ENCODE peak calls at places on chromosomes 16 and 17, in ten cellular contexts. P is OCI-LY7; Y is CD4-positive, alpha-beta T cell; V is lung; O is nephron progenitor cell; Z is uterus; A is endothelial cell; L is CD8-positive, alpha-beta T cell; X is fibroblast of lung; B is hepatocyte. J is an unnamed sample.

GRCh38 chr16:58084635-58085034 is 44.5 kb downstream of the CFAP20 start:
- DNase-seq in P (no peak), Y (no peak), V (no peak), O (no peak), Z (no peak), A (no peak), L (no peak), X (no peak), B (no peak), J (no peak)

GRCh38 chr16:280552-280951 is at the start of gene ARHGDIG:
- DNase-seq in P (no peak), Y (no peak), V (no peak), O (peak), Z (no peak), A (no peak), L (no peak), X (no peak), B (peak), J (no peak)

GRCh38 chr16:851871-852270 is 51.3 kb upstream of the GNG13 start:
- DNase-seq in P (no peak), Y (no peak), V (no peak), O (no peak), Z (no peak), A (no peak), L (no peak), X (no peak), B (no peak), J (no peak)

GRCh38 chr17:20774472-20775135 is 195.1 kb downstream of the CDRT15L2 start:
- DNase-seq in P (no peak), Y (no peak), V (no peak), O (no peak), Z (no peak), A (no peak), L (no peak), X (no peak), B (no peak), J (no peak)

GRCh38 chr16:85418978-85419491 is 194.1 kb upstream of the GSE1 start:
- DNase-seq in P (no peak), Y (peak), V (no peak), O (peak), Z (no peak), A (peak), L (no peak), X (no peak), B (no peak), J (no peak)

GRCh38 chr17:72360386-72360940 is 239.6 kb downstream of the SOX9 start:
- DNase-seq in P (no peak), Y (no peak), V (no peak), O (no peak), Z (no peak), A (no peak), L (no peak), X (no peak), B (no peak), J (no peak)

GRCh38 chr17:33292981-33293867 is at the start of gene ASIC2:
- DNase-seq in P (no peak), Y (no peak), V (no peak), O (peak), Z (no peak), A (peak), L (no peak), X (no peak), B (peak), J (no peak)

GRCh38 chr16:59719121-59719520 is 985.0 kb upstream of the GOT2 start:
- DNase-seq in P (no peak), Y (no peak), V (no peak), O (no peak), Z (no peak), A (no peak), L (no peak), X (peak), B (no peak), J (no peak)

GRCh38 chr16:78228704-78229103 is 129.2 kb downstream of the WWOX start:
- DNase-seq in P (no peak), Y (no peak), V (peak), O (no peak), Z (no peak), A (no peak), L (no peak), X (no peak), B (no peak), J (no peak)

GRCh38 chr16:55489956-55490265 is 10.9 kb downstream of the MMP2 start:
- DNase-seq in P (no peak), Y (no peak), V (no peak), O (no peak), Z (no peak), A (no peak), L (no peak), X (no peak), B (no peak), J (no peak)

GRCh38 chr17:49548051-49548505 is 27.6 kb upstream of the NXPH3 start:
- DNase-seq in P (no peak), Y (no peak), V (no peak), O (no peak), Z (no peak), A (no peak), L (no peak), X (no peak), B (peak), J (no peak)

GRCh38 chr17:68353121-68353521 is 61.8 kb downstream of the ARSG start:
- DNase-seq in P (no peak), Y (no peak), V (no peak), O (no peak), Z (no peak), A (no peak), L (no peak), X (no peak), B (no peak), J (no peak)

GRCh38 chr16:77660311-77660710 is 62.0 kb upstream of the NUDT7 start:
- DNase-seq in P (no peak), Y (no peak), V (no peak), O (no peak), Z (no peak), A (peak), L (no peak), X (peak), B (peak), J (no peak)

GRCh38 chr17:57091186-57091618 is 6.2 kb downstream of the AKAP1 start:
- DNase-seq in P (no peak), Y (no peak), V (no peak), O (no peak), Z (no peak), A (no peak), L (no peak), X (no peak), B (no peak), J (no peak)

GRCh38 chr17:82272495-82273326 is 789 bp downstream of the CSNK1D start:
- DNase-seq in P (peak), Y (peak), V (peak), O (peak), Z (peak), A (peak), L (peak), X (no peak), B (peak), J (peak)

GRCh38 chr16:55835578-55835977 is 2.7 kb upstream of the CES1 start:
- DNase-seq in P (no peak), Y (no peak), V (peak), O (no peak), Z (no peak), A (no peak), L (no peak), X (peak), B (peak), J (no peak)

GRCh38 chr16:8632675-8633182 is 11.2 kb downstream of the METTL22 start:
- DNase-seq in P (no peak), Y (no peak), V (peak), O (no peak), Z (no peak), A (no peak), L (no peak), X (no peak), B (no peak), J (no peak)

GRCh38 chr16:69166946-69167930 is 19.7 kb upstream of the SNTB2 start:
- DNase-seq in P (no peak), Y (no peak), V (no peak), O (no peak), Z (no peak), A (no peak), L (no peak), X (no peak), B (no peak), J (no peak)

DNA sequence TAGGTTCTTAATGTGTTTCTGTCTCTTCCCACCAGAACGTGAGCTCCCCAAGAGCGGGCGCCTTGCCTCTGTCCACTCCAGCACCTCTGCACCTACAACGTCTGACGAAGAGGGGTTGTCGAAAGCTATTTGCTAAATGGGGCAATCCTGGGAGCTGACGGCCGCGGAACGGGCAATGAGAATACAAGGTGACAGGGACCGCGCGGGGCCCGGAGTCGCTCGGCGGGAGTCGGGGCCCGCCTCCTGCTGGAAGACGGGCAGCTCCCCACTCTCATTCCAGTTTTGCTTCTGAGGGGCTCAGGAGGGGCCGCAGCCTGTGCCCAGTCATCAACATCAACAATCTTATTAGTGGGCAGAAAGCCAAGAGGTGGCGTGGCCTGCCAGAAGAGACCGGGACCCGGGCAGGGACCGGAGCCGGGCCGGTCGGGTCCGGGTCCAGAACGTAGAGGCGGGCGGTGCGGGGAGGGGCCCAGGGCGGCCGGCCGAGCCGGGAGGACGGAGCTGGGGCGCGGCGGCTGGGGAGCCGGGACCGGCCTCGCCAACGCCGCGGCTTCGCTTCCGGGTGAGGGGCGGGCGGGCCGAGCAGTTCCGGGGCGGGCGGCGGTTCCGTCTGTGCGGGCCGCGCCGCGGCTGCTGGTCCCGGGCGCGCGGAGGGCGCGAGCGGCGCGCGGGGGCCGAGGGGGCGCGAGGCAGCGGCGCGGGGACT is at the start of gene MOSMO:
- DNase-seq in P (peak), Y (peak), V (peak), O (peak), Z (peak), A (peak), L (peak), X (peak), B (peak), J (peak)
- TF ChIP-seq CTCF in P (no peak), Y (no peak), V (no peak), O (no peak), Z (no peak), A (no peak), L (no peak), X (no peak), B (no peak), J (no peak)

DNA sequence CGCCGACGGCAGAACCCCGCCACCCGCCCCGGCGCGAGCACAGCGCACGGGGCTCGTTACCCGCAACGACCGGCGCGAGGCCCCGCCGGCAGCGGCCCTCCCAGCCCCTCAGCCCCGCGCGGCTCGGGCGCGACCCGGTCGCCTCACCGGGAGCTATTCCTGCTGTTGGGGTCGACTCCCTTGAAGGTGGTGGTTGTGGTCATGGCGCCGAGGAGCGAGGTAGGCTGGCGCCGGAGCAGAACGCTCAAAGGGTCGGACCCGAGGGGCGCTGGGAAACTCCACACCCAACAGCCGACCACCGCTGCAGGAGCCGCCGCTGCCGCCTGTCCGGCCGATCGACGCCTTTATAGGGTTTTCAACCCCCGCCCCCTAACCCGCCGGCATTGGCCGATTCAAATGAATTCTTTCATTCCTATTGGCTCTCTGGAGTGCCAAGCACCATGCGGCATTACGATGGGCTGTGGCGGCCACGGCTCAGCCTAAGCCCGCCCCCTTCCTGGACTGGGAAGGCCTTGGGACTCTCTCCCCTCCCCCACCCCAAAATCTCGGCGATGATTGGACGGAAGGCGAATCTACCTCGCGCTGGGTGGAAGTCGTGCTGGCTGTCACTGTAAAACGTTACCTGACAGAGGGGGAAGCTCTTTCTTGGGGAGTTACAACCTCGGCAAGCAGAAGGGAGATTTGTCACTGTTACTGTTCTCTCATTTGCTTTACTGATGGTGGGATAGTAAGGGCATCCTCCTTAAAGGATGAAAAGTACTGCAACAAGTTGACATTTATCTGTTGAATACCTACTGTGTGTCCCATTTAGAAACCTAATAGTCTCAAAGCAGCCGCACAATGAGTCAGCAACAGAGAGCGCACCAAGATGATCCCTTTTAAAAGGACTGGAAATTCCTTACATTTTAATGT is at the start of gene JPT1:
- DNase-seq in P (peak), Y (peak), V (peak), O (peak), Z (peak), A (peak), L (peak), X (peak), B (peak), J (peak)
- TF ChIP-seq CTCF in P (no peak), Y (no peak), V (no peak), O (no peak), Z (peak), A (no peak), L (no peak), X (no peak), B (no peak), J (no peak)

DNA sequence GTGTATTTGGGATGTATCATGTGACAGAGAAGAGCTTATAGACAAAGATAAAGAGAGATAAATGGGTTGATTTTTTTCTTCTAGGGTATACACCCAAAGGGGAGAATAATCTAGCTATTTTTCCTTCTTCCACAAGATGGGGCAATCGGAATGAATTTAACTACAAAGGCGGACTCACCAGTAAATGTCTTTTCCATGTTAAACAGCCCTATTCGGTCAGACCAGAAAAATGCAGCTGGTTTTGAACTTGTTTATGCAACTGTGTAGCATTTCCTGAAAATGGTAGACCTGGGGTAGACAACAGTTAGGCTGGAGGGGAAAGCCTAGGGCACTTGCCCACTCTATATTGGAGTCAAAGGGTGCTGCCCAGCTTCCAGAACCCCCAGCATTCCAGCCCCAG is 477.1 kb downstream of the TOX3 start:
- DNase-seq in P (no peak), Y (no peak), V (no peak), O (peak), Z (no peak), A (peak), L (no peak), X (peak), B (peak), J (no peak)
- TF ChIP-seq CTCF in P (no peak), Y (no peak), V (no peak), O (peak), Z (no peak), A (peak), L (no peak), X (peak), B (peak), J (no peak)

GRCh38 chr17:79802736-79803420 is 6.0 kb upstream of the CBX8 start:
- DNase-seq in P (no peak), Y (no peak), V (no peak), O (peak), Z (no peak), A (no peak), L (no peak), X (no peak), B (no peak), J (no peak)

GRCh38 chr17:79801156-79802038 is 4.5 kb upstream of the CBX8 start:
- DNase-seq in P (no peak), Y (no peak), V (no peak), O (peak), Z (no peak), A (no peak), L (no peak), X (no peak), B (peak), J (no peak)

GRCh38 chr17:79803421-79803996 is 6.6 kb upstream of the CBX8 start:
- DNase-seq in P (no peak), Y (no peak), V (no peak), O (no peak), Z (no peak), A (no peak), L (no peak), X (no peak), B (no peak), J (no peak)

GRCh38 chr17:79800325-79801155 is 3.7 kb upstream of the CBX8 start:
- DNase-seq in P (peak), Y (no peak), V (no peak), O (peak), Z (no peak), A (no peak), L (peak), X (peak), B (peak), J (no peak)

DNA sequence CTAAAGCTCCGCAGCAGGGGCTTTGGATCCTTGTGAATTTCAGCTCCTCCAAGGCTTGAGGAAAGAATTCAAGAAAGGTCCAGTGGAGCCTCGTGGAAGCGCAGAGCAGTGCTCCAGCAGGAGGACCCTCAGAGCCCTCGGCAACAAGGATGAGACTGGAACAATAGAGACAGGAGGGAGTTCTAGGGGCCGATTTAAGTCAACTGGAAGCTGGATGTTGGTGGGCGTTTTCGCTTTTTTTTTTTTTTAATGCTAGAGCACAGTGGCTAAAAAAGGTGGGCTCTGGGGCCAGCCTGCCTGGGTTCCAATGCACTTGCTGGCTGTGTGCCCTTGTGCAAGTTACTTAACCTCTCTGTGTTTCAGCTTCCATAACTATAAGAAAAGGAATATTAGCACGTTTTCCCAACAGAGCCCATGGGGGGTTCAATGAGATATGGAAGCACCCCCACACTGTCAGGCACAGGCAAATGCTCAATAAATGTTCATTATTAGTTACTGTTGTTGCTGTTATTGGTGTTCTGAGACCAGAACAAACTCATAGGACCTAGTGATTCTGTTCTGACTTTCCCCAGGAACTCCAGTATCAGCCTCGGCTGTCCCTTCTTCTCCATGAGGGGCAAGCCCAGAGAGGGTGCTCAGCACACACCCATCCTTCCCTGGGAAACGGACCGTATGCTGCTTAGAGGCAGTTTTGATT is 5.3 kb upstream of the CBX8 start:
- DNase-seq in P (no peak), Y (no peak), V (no peak), O (no peak), Z (no peak), A (no peak), L (no peak), X (no peak), B (no peak), J (no peak)
- TF ChIP-seq CTCF in P (no peak), Y (no peak), V (no peak), O (no peak), Z (no peak), A (no peak), L (no peak), X (no peak), B (no peak), J (no peak)

GRCh38 chr16:30650369-30651123 is at the start of gene PRR14:
- DNase-seq in P (peak), Y (peak), V (peak), O (peak), Z (peak), A (peak), L (peak), X (peak), B (peak), J (peak)
- TF ChIP-seq CTCF in P (no peak), Y (no peak), V (peak), O (no peak), Z (peak), A (peak), L (no peak), X (peak), B (no peak), J (no peak)

DNA sequence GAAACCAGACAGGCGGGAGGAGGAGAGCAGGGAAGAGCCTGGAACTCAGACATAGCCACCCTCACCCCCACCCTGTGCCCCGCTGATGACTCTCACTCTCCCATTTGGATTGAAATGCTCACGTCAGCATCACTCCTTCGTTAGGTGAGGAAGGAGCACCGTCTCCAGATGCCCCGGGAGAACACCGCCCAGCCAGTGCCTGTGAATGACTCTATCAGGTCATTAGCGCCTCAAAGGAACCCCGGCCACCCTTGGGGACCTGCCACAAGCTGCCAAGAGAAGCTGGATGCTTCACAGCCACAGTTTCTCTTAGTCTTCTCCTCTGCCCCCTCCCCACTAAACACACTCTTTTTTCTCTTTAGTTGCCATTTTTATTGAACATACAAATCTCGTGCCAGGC is 66.0 kb downstream of the CACNG3 start:
- DNase-seq in P (no peak), Y (no peak), V (no peak), O (no peak), Z (no peak), A (no peak), L (no peak), X (no peak), B (no peak), J (no peak)
- TF ChIP-seq CTCF in P (no peak), Y (no peak), V (no peak), O (no peak), Z (no peak), A (no peak), L (no peak), X (no peak), B (no peak), J (no peak)

DNA sequence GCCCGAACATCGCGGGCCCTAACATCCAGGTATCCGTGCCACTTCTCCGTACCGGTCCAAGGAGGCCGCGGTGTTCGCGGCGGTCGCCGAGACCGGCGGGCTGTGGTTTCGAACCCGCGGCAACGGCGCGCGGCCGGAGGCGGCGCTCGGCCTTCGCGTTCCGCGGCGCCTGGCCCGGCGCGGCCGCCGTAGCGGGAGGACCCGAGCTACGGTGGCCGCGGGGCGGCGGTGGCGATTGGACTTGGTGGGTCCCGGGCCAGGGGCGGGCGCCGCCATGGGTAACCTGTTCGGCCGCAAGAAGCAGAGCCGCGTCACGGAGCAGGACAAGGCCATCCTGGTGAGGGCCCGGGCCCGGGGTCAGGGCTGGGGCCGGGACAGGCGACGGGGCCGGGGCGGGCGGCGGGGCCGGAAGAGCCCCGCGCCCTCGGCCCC is at the start of gene CHMP6:
- DNase-seq in P (peak), Y (peak), V (peak), O (peak), Z (peak), A (peak), L (peak), X (peak), B (peak), J (peak)
- TF ChIP-seq CTCF in P (no peak), Y (no peak), V (peak), O (no peak), Z (peak), A (peak), L (no peak), X (no peak), B (no peak), J (peak)

GRCh38 chr16:5010576-5011329 is 23.0 kb downstream of the NAGPA start:
- DNase-seq in P (no peak), Y (no peak), V (no peak), O (no peak), Z (no peak), A (no peak), L (no peak), X (no peak), B (no peak), J (no peak)
- TF ChIP-seq CTCF in P (peak), Y (no peak), V (no peak), O (no peak), Z (no peak), A (no peak), L (no peak), X (no peak), B (no peak), J (no peak)